ENCODE peak calls at places on chromosomes 6 and 20, in four cellular contexts. W is breast epithelium, H is tibial nerve, S is heart right ventricle. D is an unnamed sample.

GRCh38 chr20:51758978-51759544 is 9.1 kb downstream of the ATP9A start:
- DNase-seq in W (no peak), H (no peak), S (no peak), D (no peak)

GRCh38 chr6:107444277-107444676 is 15.1 kb downstream of the PDSS2 start:
- DNase-seq in W (no peak), H (no peak), S (no peak), D (no peak)

GRCh38 chr6:62102387-62102786 is 183.6 kb downstream of the KHDRBS2 start:
- DNase-seq in W (no peak), H (no peak), S (no peak), D (no peak)

GRCh38 chr6:144338951-144339681 is 54.0 kb downstream of the UTRN start:
- DNase-seq in W (no peak), H (no peak), S (no peak), D (no peak)

GRCh38 chr6:147676468-147676867 is 168.0 kb downstream of the SAMD5 start:
- DNase-seq in W (no peak), H (no peak), S (no peak), D (no peak)

GRCh38 chr20:61256365-61256764 is 4.3 kb downstream of the CDH4 start:
- DNase-seq in W (no peak), H (no peak), S (no peak), D (no peak)

GRCh38 chr6:29831776-29832175 is 4.2 kb downstream of the HLA-G start:
- DNase-seq in W (no peak), H (no peak), S (no peak), D (no peak)

GRCh38 chr20:36656733-36657132 is 10.7 kb upstream of the SLA2 start:
- DNase-seq in W (no peak), H (no peak), S (peak; percentile 16), D (no peak)

GRCh38 chr20:15195378-15195777 is 858.0 kb upstream of the FLRT3 start:
- DNase-seq in W (no peak), H (no peak), S (no peak), D (no peak)

GRCh38 chr20:31866221-31866620 is 4.1 kb downstream of the DUSP15 start:
- DNase-seq in W (no peak), H (no peak), S (no peak), D (no peak)

GRCh38 chr6:109772961-109773431 is 81.9 kb downstream of the FIG4 start:
- DNase-seq in W (peak; percentile 21), H (no peak), S (peak; percentile 67), D (peak; percentile 27)

GRCh38 chr20:36925234-36925633 is 26.3 kb downstream of the SAMHD1 start:
- DNase-seq in W (no peak), H (no peak), S (no peak), D (no peak)

GRCh38 chr6:52139985-52140680 is 46.0 kb upstream of the IL17A start:
- DNase-seq in W (no peak), H (no peak), S (no peak), D (no peak)

GRCh38 chr6:52143551-52143950 is 42.6 kb upstream of the IL17A start:
- DNase-seq in W (no peak), H (no peak), S (no peak), D (no peak)

GRCh38 chr6:52144196-52145076 is 41.7 kb upstream of the IL17A start:
- DNase-seq in W (no peak), H (no peak), S (no peak), D (no peak)

GRCh38 chr6:52138284-52138683 is 47.9 kb upstream of the IL17A start:
- DNase-seq in W (no peak), H (no peak), S (no peak), D (no peak)

DNA sequence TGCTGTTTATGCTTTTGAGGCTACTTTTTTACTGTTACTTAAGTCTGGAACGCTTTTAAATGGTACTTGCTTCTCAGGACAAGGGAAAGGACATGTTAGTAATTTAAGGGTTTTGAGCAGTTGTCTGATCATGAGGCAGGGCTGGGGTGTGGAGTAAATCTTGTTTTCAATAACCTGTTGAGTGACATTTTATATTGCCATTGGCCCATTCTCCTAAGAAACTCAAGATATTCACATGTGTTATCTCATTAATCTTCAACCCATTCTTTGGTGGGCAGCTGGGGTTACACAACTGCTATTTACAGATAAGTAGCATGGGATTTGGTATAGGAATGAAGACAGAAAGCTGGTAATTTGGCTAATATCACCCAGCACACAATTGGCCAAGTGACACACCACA is 44.6 kb upstream of the IL17A start:
- DNase-seq in W (no peak), H (no peak), S (no peak), D (no peak)
- H3K27me3 ChIP-seq in W (no peaks in the 10 kb centered on the region), H (no peaks in the 10 kb centered on the region), S (peaks cover 14% of the 10 kb centered on the region), D (no peaks in the 10 kb centered on the region)

GRCh38 chr20:63697357-63697867 is 960 bp downstream of the TNFRSF6B start:
- DNase-seq in W (no peak), H (no peak), S (peak; percentile 6), D (no peak)
- TF ChIP-seq CTCF in W (no peak), H (no peak), S (no peak), D (no peak)

GRCh38 chr20:63970714-63971431 is 1.1 kb upstream of the ZNF512B start:
- DNase-seq in W (no peak), H (no peak), S (no peak), D (no peak)

GRCh38 chr20:63968928-63969760 is 586 bp downstream of the ZNF512B start:
- DNase-seq in W (peak; percentile 19), H (no peak), S (peak; percentile 42), D (peak; percentile 58)

GRCh38 chr20:63972312-63973159 is 2.8 kb upstream of the ZNF512B start:
- DNase-seq in W (peak; percentile 17), H (no peak), S (peak; percentile 55), D (peak; percentile 44)

GRCh38 chr20:63968136-63968927 is 1.4 kb downstream of the ZNF512B start:
- DNase-seq in W (no peak), H (no peak), S (peak; percentile 8), D (no peak)

GRCh38 chr20:63969851-63970713 is at the start of gene ZNF512B:
- DNase-seq in W (peak; percentile 26), H (no peak), S (peak; percentile 71), D (peak; percentile 81)
- H3K27ac ChIP-seq in W (peak within 1 kb of the TSS; percentile 72), H (peak within 1 kb of the TSS; percentile 86), S (peak within 1 kb of the TSS; percentile 34), D (peak within 1 kb of the TSS; percentile 51)

GRCh38 chr6:137486388-137486787 is 7.8 kb downstream of the OLIG3 start:
- DNase-seq in W (no peak), H (no peak), S (no peak), D (no peak)
- H3K27me3 ChIP-seq in W (peaks cover 66% of the 10 kb centered on the region), H (peaks cover 2% of the 10 kb centered on the region), S (peaks cover 99% of the 10 kb centered on the region), D (peaks cover 76% of the 10 kb centered on the region)

DNA sequence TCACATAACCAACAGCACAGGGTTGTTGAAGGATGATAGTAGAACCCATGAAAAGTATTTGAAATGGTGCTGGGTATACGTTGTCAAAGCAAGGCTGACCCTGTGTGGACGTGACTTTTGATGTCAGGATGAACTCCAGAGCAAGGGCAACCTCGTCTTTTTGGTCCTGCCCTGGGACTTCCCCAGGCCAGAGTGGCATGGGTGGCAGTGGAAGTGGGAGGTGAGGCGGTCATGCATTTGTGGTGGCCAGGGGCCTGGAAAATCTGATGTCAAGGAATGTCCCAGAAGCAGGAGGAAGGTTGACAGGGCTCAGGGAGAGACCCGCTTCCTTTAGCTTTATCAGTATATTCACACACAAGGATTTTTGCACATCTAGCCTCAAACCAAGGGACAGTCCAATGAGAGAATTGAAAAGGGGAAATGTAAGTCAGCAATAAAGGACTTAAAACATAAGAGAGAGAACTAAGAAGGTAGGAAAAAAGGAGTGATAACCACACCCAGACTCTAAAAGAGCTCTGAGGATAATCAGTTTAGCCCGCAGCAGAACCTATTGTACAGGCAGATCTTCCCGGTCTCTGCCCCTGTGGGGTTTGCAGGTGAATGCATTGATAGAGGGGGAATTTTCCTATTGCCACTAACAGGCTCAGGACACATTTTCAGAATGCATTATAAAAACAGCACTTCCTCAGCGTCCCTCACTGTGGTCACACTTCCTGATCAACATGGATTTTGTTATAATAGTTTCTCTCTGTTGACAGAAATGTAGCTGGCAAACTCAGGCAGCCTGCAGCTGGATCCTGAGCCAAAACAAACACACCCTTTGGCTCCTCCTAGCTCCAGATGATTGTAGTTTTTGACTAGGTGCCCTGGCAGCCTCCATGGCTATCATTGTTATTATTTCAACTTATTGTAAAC is 98.7 kb upstream of the HDGFL1 start:
- DNase-seq in W (peak; percentile 57), H (no peak), S (peak; percentile 72), D (peak; percentile 35)
- TF ChIP-seq CTCF in W (no peak), H (no peak), S (peak; percentile 51), D (no peak)

GRCh38 chr6:3377536-3378397 is 79.1 kb downstream of the SLC22A23 start:
- DNase-seq in W (peak; percentile 86), H (no peak), S (no peak), D (no peak)

GRCh38 chr6:3382399-3383279 is 74.2 kb downstream of the SLC22A23 start:
- DNase-seq in W (no peak), H (no peak), S (no peak), D (no peak)

GRCh38 chr6:3381233-3382065 is 75.4 kb downstream of the SLC22A23 start:
- DNase-seq in W (no peak), H (no peak), S (peak; percentile 24), D (no peak)

GRCh38 chr6:3379482-3380060 is 77.3 kb downstream of the SLC22A23 start:
- DNase-seq in W (no peak), H (no peak), S (no peak), D (no peak)

GRCh38 chr6:3380344-3381232 is 76.3 kb downstream of the SLC22A23 start:
- DNase-seq in W (peak; percentile 60), H (no peak), S (no peak), D (no peak)
- H3K27ac ChIP-seq in W (peak overlapping the region; percentile 84), H (no peak overlapping the region), S (no peak overlapping the region), D (no peak overlapping the region)

GRCh38 chr20:44106615-44107014 is 80.4 kb downstream of the JPH2 start:
- DNase-seq in W (no peak), H (no peak), S (no peak), D (no peak)
- H3K27me3 ChIP-seq in W (no peaks in the 10 kb centered on the region), H (no peaks in the 10 kb centered on the region), S (peaks cover 5% of the 10 kb centered on the region), D (peaks cover 3% of the 10 kb centered on the region)

DNA sequence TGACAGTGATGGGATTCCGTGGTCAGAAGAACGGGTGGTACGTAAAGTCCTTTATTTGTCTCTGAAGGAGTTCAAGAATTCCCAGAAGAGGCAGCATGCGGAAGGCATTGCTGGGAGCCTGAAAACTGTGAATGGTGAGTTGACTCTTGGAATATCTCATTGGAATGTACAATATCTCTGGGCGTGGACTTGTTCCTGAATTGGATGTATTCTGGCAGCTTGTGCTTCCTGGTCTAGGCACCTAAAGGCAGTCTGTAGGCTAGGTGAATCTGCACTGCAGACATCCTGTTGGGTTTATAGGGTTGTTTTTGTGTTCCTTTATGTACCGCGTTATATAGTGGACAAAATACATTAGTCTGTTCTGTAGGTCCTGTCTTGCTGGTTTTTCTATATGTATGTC is 128.2 kb downstream of the JARID2 start:
- DNase-seq in W (no peak), H (no peak), S (no peak), D (no peak)
- TF ChIP-seq CTCF in W (no peak), H (no peak), S (no peak), D (no peak)